ENCODE peak calls at places on chromosomes 4 and X, in six cellular contexts. One of them, this sample, is unnamed.

GRCh38 chr4:21415728-21416127 is 532.8 kb downstream of the KCNIP4 start:
- DNase-seq in fibroblast of lung: no peak
- DNase-seq in fibroblast of pulmonary artery: no peak
- DNase-seq in hepatocyte: no peak
- DNase-seq in fibroblast of the aortic adventitia: no peak
- DNase-seq in neural progenitor cell: no peak
- DNase-seq in this sample: no peak

GRCh38 chr4:59039046-59039445 is 1928.9 kb upstream of the IGFBP7 start:
- DNase-seq in fibroblast of the aortic adventitia: no peak
- DNase-seq in fibroblast of lung: no peak
- DNase-seq in fibroblast of pulmonary artery: no peak
- DNase-seq in neural progenitor cell: no peak
- DNase-seq in hepatocyte: no peak
- DNase-seq in this sample: no peak

GRCh38 chr4:138235419-138235952 is 6.7 kb downstream of the SLC7A11 start:
- DNase-seq in neural progenitor cell: no peak
- DNase-seq in fibroblast of lung: peak
- DNase-seq in fibroblast of pulmonary artery: peak
- DNase-seq in hepatocyte: no peak
- DNase-seq in fibroblast of the aortic adventitia: peak
- DNase-seq in this sample: peak

GRCh38 chrX:48558270-48558669 is 16.0 kb upstream of the RBM3 start:
- DNase-seq in hepatocyte: no peak
- DNase-seq in fibroblast of lung: peak
- DNase-seq in neural progenitor cell: no peak
- DNase-seq in fibroblast of the aortic adventitia: peak
- DNase-seq in fibroblast of pulmonary artery: peak
- DNase-seq in this sample: peak

GRCh38 chrX:30957753-30958152 is 68.7 kb upstream of the TAB3 start:
- DNase-seq in fibroblast of pulmonary artery: peak
- DNase-seq in neural progenitor cell: no peak
- DNase-seq in fibroblast of lung: peak
- DNase-seq in hepatocyte: peak
- DNase-seq in fibroblast of the aortic adventitia: peak
- DNase-seq in this sample: peak

GRCh38 chrX:135389717-135390116 is 32.0 kb upstream of the SMIM10L2A start:
- DNase-seq in hepatocyte: peak
- DNase-seq in fibroblast of lung: no peak
- DNase-seq in neural progenitor cell: no peak
- DNase-seq in fibroblast of pulmonary artery: no peak
- DNase-seq in fibroblast of the aortic adventitia: peak
- DNase-seq in this sample: no peak

GRCh38 chrX:43880439-43880838 is 1.8 kb downstream of the MAOB start:
- DNase-seq in fibroblast of pulmonary artery: peak
- DNase-seq in neural progenitor cell: no peak
- DNase-seq in fibroblast of lung: no peak
- DNase-seq in hepatocyte: no peak
- DNase-seq in fibroblast of the aortic adventitia: peak
- DNase-seq in this sample: no peak

GRCh38 chr4:140291259-140291658 is 82.2 kb upstream of the SCOC start:
- DNase-seq in neural progenitor cell: no peak
- DNase-seq in fibroblast of pulmonary artery: no peak
- DNase-seq in hepatocyte: no peak
- DNase-seq in fibroblast of lung: peak
- DNase-seq in fibroblast of the aortic adventitia: no peak
- DNase-seq in this sample: peak

GRCh38 chr4:150323551-150324325 is 245.5 kb downstream of the DCLK2 start:
- DNase-seq in hepatocyte: no peak
- DNase-seq in fibroblast of lung: peak
- DNase-seq in neural progenitor cell: peak
- DNase-seq in fibroblast of the aortic adventitia: peak
- DNase-seq in fibroblast of pulmonary artery: peak
- DNase-seq in this sample: peak

GRCh38 chr4:4995103-4995761 is 24.0 kb downstream of the CYTL1 start:
- DNase-seq in fibroblast of the aortic adventitia: peak
- DNase-seq in fibroblast of pulmonary artery: peak
- DNase-seq in fibroblast of lung: peak
- DNase-seq in hepatocyte: peak
- DNase-seq in neural progenitor cell: peak
- DNase-seq in this sample: peak

GRCh38 chrX:14243823-14244222 is 214.1 kb upstream of the GEMIN8 start:
- DNase-seq in fibroblast of lung: no peak
- DNase-seq in neural progenitor cell: peak
- DNase-seq in hepatocyte: no peak
- DNase-seq in fibroblast of pulmonary artery: no peak
- DNase-seq in fibroblast of the aortic adventitia: no peak
- DNase-seq in this sample: no peak

GRCh38 chr4:24557036-24558022 is 27.0 kb downstream of the DHX15 start:
- DNase-seq in hepatocyte: peak
- DNase-seq in fibroblast of the aortic adventitia: peak
- DNase-seq in neural progenitor cell: no peak
- DNase-seq in fibroblast of lung: peak
- DNase-seq in fibroblast of pulmonary artery: no peak
- DNase-seq in this sample: peak

GRCh38 chr4:30717208-30718020 is 2.8 kb upstream of the PCDH7 start:
- DNase-seq in fibroblast of the aortic adventitia: peak
- DNase-seq in fibroblast of pulmonary artery: peak
- DNase-seq in neural progenitor cell: peak
- DNase-seq in hepatocyte: peak
- DNase-seq in fibroblast of lung: peak
- DNase-seq in this sample: peak

GRCh38 chr4:152971053-152971452 is 34.9 kb downstream of the FHDC1 start:
- DNase-seq in fibroblast of the aortic adventitia: no peak
- DNase-seq in hepatocyte: no peak
- DNase-seq in fibroblast of pulmonary artery: no peak
- DNase-seq in fibroblast of lung: no peak
- DNase-seq in neural progenitor cell: no peak
- DNase-seq in this sample: no peak

GRCh38 chr4:15541941-15542340 is 72.3 kb downstream of the CC2D2A start:
- DNase-seq in fibroblast of the aortic adventitia: no peak
- DNase-seq in fibroblast of pulmonary artery: no peak
- DNase-seq in fibroblast of lung: no peak
- DNase-seq in neural progenitor cell: no peak
- DNase-seq in hepatocyte: no peak
- DNase-seq in this sample: no peak

GRCh38 chr4:2914220-2915126 is 48.7 kb downstream of the NOP14 start:
- DNase-seq in fibroblast of lung: no peak
- DNase-seq in hepatocyte: no peak
- DNase-seq in neural progenitor cell: no peak
- DNase-seq in fibroblast of pulmonary artery: no peak
- DNase-seq in fibroblast of the aortic adventitia: no peak
- DNase-seq in this sample: no peak

GRCh38 chrX:3651272-3651671 is 62.2 kb downstream of the PRKX start:
- DNase-seq in fibroblast of lung: peak
- DNase-seq in neural progenitor cell: no peak
- DNase-seq in hepatocyte: peak
- DNase-seq in fibroblast of the aortic adventitia: peak
- DNase-seq in fibroblast of pulmonary artery: peak
- DNase-seq in this sample: peak

GRCh38 chr4:151727365-151727764 is 33.4 kb downstream of the GATB start:
- DNase-seq in hepatocyte: no peak
- DNase-seq in fibroblast of pulmonary artery: no peak
- DNase-seq in fibroblast of lung: no peak
- DNase-seq in fibroblast of the aortic adventitia: peak
- DNase-seq in neural progenitor cell: no peak
- DNase-seq in this sample: no peak

DNA sequence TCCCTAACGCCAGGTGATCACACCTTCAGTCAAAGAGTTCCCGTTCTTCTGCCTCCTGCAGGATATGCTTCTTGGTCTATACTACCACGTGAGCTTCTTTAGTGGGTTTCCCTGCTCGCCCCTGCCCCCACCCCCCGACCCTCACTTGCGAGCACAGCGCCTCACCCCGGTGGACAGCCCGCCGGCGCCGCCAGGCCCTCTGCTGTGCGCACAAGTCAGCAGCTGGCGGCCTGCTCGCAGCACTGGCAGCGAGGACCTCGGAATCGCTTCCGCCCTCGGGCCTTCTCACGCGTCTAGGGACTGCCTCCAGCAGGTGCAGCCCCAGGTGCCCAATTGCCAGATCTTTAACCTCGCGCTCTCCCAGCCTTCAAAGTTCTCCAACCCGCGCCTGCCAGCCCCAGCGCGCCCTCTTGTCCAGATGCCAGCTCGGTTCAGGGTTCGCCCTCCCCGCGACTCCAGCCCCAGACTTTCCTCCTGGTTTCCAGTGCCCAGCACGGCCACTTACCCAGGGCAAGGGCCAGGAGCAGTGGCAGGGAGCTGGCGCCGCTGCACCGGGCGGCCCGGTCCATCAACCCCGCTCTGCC is 474 bp downstream of the BTC start:
- DNase-seq in neural progenitor cell: peak
- DNase-seq in hepatocyte: peak
- DNase-seq in fibroblast of lung: peak
- DNase-seq in fibroblast of the aortic adventitia: peak
- DNase-seq in fibroblast of pulmonary artery: peak
- DNase-seq in this sample: no peak
- TF ChIP-seq CTCF in neural progenitor cell: peak
- TF ChIP-seq CTCF in hepatocyte: peak
- TF ChIP-seq CTCF in fibroblast of lung: peak
- TF ChIP-seq CTCF in fibroblast of the aortic adventitia: peak
- TF ChIP-seq CTCF in fibroblast of pulmonary artery: peak
- TF ChIP-seq CTCF in this sample: peak

DNA sequence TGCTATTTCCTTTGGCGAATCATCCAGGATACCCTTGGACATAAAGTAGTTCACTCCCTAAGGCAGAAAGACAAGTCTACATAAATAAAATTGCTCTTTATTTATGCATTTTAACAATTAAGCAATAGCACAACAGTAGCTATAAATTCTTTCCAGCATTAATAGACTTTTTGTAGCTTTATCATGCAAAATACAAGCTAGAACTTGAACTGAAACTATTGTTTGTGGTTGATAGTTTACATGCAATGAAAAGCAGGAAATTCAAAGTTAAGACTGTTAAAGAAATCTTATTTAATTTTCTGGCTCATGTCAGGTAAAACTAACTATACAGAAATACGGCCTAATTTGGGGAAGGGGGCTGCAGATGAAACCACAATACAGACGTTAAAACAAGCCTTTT is 42.3 kb downstream of the FBXO8 start:
- DNase-seq in fibroblast of pulmonary artery: no peak
- DNase-seq in hepatocyte: no peak
- DNase-seq in fibroblast of the aortic adventitia: no peak
- DNase-seq in neural progenitor cell: no peak
- DNase-seq in fibroblast of lung: no peak
- DNase-seq in this sample: no peak
- H3K4me3 ChIP-seq in fibroblast of pulmonary artery: no peak
- H3K4me3 ChIP-seq in hepatocyte: no peak
- H3K4me3 ChIP-seq in fibroblast of the aortic adventitia: no peak
- H3K4me3 ChIP-seq in neural progenitor cell: no peak
- H3K4me3 ChIP-seq in fibroblast of lung: no peak
- H3K4me3 ChIP-seq in this sample: no peak

GRCh38 chr4:113042502-113042901 is 7.0 kb upstream of the ANK2 start:
- DNase-seq in fibroblast of the aortic adventitia: no peak
- DNase-seq in neural progenitor cell: no peak
- DNase-seq in hepatocyte: no peak
- DNase-seq in fibroblast of pulmonary artery: no peak
- DNase-seq in fibroblast of lung: no peak
- DNase-seq in this sample: no peak
- TF ChIP-seq CTCF in fibroblast of the aortic adventitia: no peak
- TF ChIP-seq CTCF in neural progenitor cell: no peak
- TF ChIP-seq CTCF in hepatocyte: no peak
- TF ChIP-seq CTCF in fibroblast of pulmonary artery: no peak
- TF ChIP-seq CTCF in fibroblast of lung: no peak
- TF ChIP-seq CTCF in this sample: no peak

GRCh38 chr4:76948441-76949292 is 885 bp upstream of the SEPTIN11 start:
- DNase-seq in fibroblast of the aortic adventitia: peak
- DNase-seq in fibroblast of lung: peak
- DNase-seq in hepatocyte: peak
- DNase-seq in fibroblast of pulmonary artery: peak
- DNase-seq in neural progenitor cell: peak
- DNase-seq in this sample: peak
- H3K4me3 ChIP-seq in fibroblast of the aortic adventitia: peak
- H3K4me3 ChIP-seq in fibroblast of lung: peak
- H3K4me3 ChIP-seq in hepatocyte: peak
- H3K4me3 ChIP-seq in fibroblast of pulmonary artery: peak
- H3K4me3 ChIP-seq in neural progenitor cell: peak
- H3K4me3 ChIP-seq in this sample: peak

GRCh38 chr4:80365928-80366327 is 30.4 kb downstream of the CFAP299 start:
- DNase-seq in neural progenitor cell: peak
- DNase-seq in fibroblast of the aortic adventitia: peak
- DNase-seq in fibroblast of lung: peak
- DNase-seq in hepatocyte: peak
- DNase-seq in fibroblast of pulmonary artery: peak
- DNase-seq in this sample: peak
- TF ChIP-seq CTCF in neural progenitor cell: peak
- TF ChIP-seq CTCF in fibroblast of the aortic adventitia: peak
- TF ChIP-seq CTCF in fibroblast of lung: peak
- TF ChIP-seq CTCF in hepatocyte: peak
- TF ChIP-seq CTCF in fibroblast of pulmonary artery: peak
- TF ChIP-seq CTCF in this sample: peak

GRCh38 chr4:88750369-88750768 is 52.7 kb upstream of the NAP1L5 start:
- DNase-seq in fibroblast of lung: no peak
- DNase-seq in hepatocyte: no peak
- DNase-seq in fibroblast of pulmonary artery: no peak
- DNase-seq in fibroblast of the aortic adventitia: no peak
- DNase-seq in neural progenitor cell: no peak
- DNase-seq in this sample: no peak

GRCh38 chr4:88752076-88752463 is 54.4 kb upstream of the NAP1L5 start:
- DNase-seq in fibroblast of lung: no peak
- DNase-seq in neural progenitor cell: no peak
- DNase-seq in hepatocyte: no peak
- DNase-seq in fibroblast of the aortic adventitia: no peak
- DNase-seq in fibroblast of pulmonary artery: no peak
- DNase-seq in this sample: no peak

GRCh38 chr4:88751258-88752075 is 53.8 kb upstream of the NAP1L5 start:
- DNase-seq in fibroblast of pulmonary artery: no peak
- DNase-seq in fibroblast of the aortic adventitia: no peak
- DNase-seq in hepatocyte: no peak
- DNase-seq in neural progenitor cell: no peak
- DNase-seq in fibroblast of lung: no peak
- DNase-seq in this sample: no peak

GRCh38 chr4:88753658-88754431 is 56.2 kb upstream of the NAP1L5 start:
- DNase-seq in fibroblast of the aortic adventitia: no peak
- DNase-seq in hepatocyte: no peak
- DNase-seq in neural progenitor cell: no peak
- DNase-seq in fibroblast of pulmonary artery: no peak
- DNase-seq in fibroblast of lung: no peak
- DNase-seq in this sample: no peak

GRCh38 chr4:88752754-88753153 is 55.1 kb upstream of the NAP1L5 start:
- DNase-seq in fibroblast of the aortic adventitia: no peak
- DNase-seq in fibroblast of pulmonary artery: no peak
- DNase-seq in fibroblast of lung: no peak
- DNase-seq in neural progenitor cell: no peak
- DNase-seq in hepatocyte: no peak
- DNase-seq in this sample: no peak
- H3K4me3 ChIP-seq in fibroblast of the aortic adventitia: no peak
- H3K4me3 ChIP-seq in fibroblast of pulmonary artery: no peak
- H3K4me3 ChIP-seq in fibroblast of lung: no peak
- H3K4me3 ChIP-seq in neural progenitor cell: no peak
- H3K4me3 ChIP-seq in hepatocyte: no peak
- H3K4me3 ChIP-seq in this sample: no peak